ENCODE peak calls at places on chromosomes 1 and 21, in four cellular contexts. I is A549, N is brain microvascular endothelial cell, L is bronchial epithelial cell. X is an unnamed sample.

GRCh38 chr1:206935491-206936067 is 10.7 kb downstream of the PIGR start:
- DNase-seq in I (peak; percentile 56), N (peak; percentile 1), L (no peak), X (no peak)

GRCh38 chr1:34858901-34859441 is 578 bp downstream of the SMIM12 start:
- DNase-seq in I (peak; percentile 19), N (peak; percentile 31), L (peak; percentile 7), X (no peak)

GRCh38 chr1:197663178-197663953 is 111.9 kb downstream of the DENND1B start:
- DNase-seq in I (no peak), N (no peak), L (peak; percentile 3), X (no peak)

GRCh38 chr1:246447501-246447900 is 59.6 kb downstream of the SMYD3 start:
- DNase-seq in I (no peak), N (no peak), L (no peak), X (no peak)

GRCh38 chr1:98051065-98051675 is 130.3 kb upstream of the DPYD start:
- DNase-seq in I (peak; percentile 36), N (peak; percentile 83), L (peak; percentile 74), X (no peak)

GRCh38 chr1:53446051-53446450 is 13.1 kb upstream of the DMRTB1 start:
- DNase-seq in I (no peak), N (no peak), L (no peak), X (no peak)

GRCh38 chr1:186948542-186948941 is 119.8 kb downstream of the PLA2G4A start:
- DNase-seq in I (no peak), N (peak; percentile 68), L (peak; percentile 29), X (no peak)

GRCh38 chr1:227396539-227397355 is 78.5 kb upstream of the CDC42BPA start:
- DNase-seq in I (no peak), N (no peak), L (peak; percentile 51), X (no peak)

GRCh38 chr1:101373570-101373969 is 136.8 kb downstream of the S1PR1 start:
- DNase-seq in I (no peak), N (no peak), L (no peak), X (no peak)

GRCh38 chr1:96840396-96840795 is 118.8 kb downstream of the PTBP2 start:
- DNase-seq in I (no peak), N (no peak), L (no peak), X (no peak)

GRCh38 chr1:6183520-6183989 is 3.4 kb upstream of the CHD5 start:
- DNase-seq in I (no peak), N (no peak), L (no peak), X (no peak)

GRCh38 chr1:223670458-223671159 is 5.1 kb upstream of the CAPN8 start:
- DNase-seq in I (peak; percentile 51), N (peak; percentile 9), L (peak; percentile 69), X (no peak)

GRCh38 chr21:45533731-45534571 is 8.3 kb downstream of the SLC19A1 start:
- DNase-seq in I (no peak), N (no peak), L (no peak), X (no peak)

GRCh38 chr1:8214501-8215173 is 103.3 kb upstream of the SLC45A1 start:
- DNase-seq in I (no peak), N (no peak), L (no peak), X (no peak)

GRCh38 chr21:46099476-46099875 is 1.6 kb downstream of the COL6A2 start:
- DNase-seq in I (no peak), N (no peak), L (no peak), X (no peak)

GRCh38 chr1:97247196-97247595 is 525.6 kb downstream of the PTBP2 start:
- DNase-seq in I (no peak), N (no peak), L (no peak), X (peak; percentile 33)

GRCh38 chr1:205310981-205311704 is 10.4 kb downstream of the NUAK2 start:
- DNase-seq in I (no peak), N (no peak), L (no peak), X (no peak)

GRCh38 chr1:66947267-66947666 is 22.5 kb downstream of the MIER1 start:
- DNase-seq in I (no peak), N (no peak), L (no peak), X (no peak)
- TF ChIP-seq CTCF in I (no peak), N (no peak), L (no peak), X (no peak)

GRCh38 chr1:151718011-151718431 is 1.4 kb upstream of the CELF3 start:
- DNase-seq in I (no peak), N (no peak), L (peak; percentile 35), X (no peak)

GRCh38 chr1:151718666-151719065 is 2.1 kb upstream of the CELF3 start:
- DNase-seq in I (no peak), N (no peak), L (no peak), X (no peak)

GRCh38 chr1:151721788-151722510 is 627 bp downstream of the RIIAD1 start:
- DNase-seq in I (no peak), N (no peak), L (no peak), X (no peak)

GRCh38 chr1:151720974-151721787 is at the start of gene RIIAD1:
- DNase-seq in I (peak; percentile 62), N (no peak), L (no peak), X (no peak)

GRCh38 chr1:151720190-151720953 is 950 bp upstream of the RIIAD1 start:
- DNase-seq in I (no peak), N (peak; percentile 12), L (no peak), X (no peak)
- H3K4me3 ChIP-seq in I (no peak overlapping the region), N (peak overlapping the region; percentile 35), L (no peak overlapping the region), X (peak overlapping the region; percentile 28)

DNA sequence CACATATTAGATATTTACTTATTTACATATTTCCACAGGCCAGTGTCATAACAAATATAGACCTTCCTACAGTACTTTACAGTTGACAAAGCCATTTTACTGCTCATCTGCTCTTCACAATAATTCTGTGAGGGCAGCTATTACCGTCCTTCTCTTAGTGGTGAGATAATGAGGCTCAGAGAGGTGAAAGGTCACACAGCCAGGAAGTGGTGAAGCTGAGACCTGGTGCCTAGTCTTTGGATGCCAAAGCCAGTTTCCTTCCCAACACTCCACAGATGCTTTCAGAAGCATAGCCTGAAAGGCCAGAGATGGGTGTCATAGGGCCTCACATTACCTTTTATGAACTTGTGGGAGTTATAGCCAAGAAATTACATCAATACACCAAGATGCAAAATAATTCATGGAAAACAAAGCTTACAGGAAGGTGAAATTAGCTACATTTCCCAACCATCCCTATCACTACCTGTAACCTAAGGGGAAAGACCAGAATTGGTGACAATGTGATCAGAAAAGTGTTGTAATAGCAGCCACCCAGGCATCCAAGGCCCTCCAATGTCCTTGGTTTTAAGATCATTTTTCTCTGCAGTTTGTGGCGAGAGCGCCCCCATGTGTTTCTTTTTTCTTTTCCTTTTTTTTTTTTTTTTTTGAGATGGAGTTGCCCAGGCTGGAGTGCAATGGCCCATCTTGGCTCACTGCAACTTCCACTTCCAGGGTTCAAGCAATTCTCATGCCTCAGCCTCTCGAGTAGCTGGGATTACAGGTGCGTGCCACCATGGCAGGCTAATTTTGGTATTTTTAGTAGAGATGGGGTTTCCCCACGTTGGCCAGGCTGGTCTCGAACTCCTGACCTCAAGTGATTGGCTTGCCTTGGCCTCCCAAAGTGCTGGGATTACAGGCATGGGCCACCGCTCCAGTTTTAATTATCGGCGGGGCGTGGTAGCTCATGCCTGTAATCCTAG is 26.5 kb upstream of the RPL11 start:
- DNase-seq in I (no peak), N (peak; percentile 5), L (peak; percentile 22), X (no peak)
- TF ChIP-seq CTCF in I (peak; percentile 40), N (peak; percentile 60), L (peak; percentile 49), X (peak; percentile 1)

GRCh38 chr1:178393370-178393769 is 103.4 kb downstream of the CLEC20A start:
- DNase-seq in I (no peak), N (no peak), L (no peak), X (no peak)

GRCh38 chr1:178389441-178389840 is 107.3 kb downstream of the CLEC20A start:
- DNase-seq in I (no peak), N (peak; percentile 38), L (no peak), X (no peak)

GRCh38 chr1:178385662-178386061 is 111.1 kb downstream of the CLEC20A start:
- DNase-seq in I (no peak), N (no peak), L (peak; percentile 44), X (no peak)

GRCh38 chr1:178388398-178389161 is 108.2 kb downstream of the CLEC20A start:
- DNase-seq in I (no peak), N (peak; percentile 53), L (no peak), X (peak; percentile 28)
- H3K4me3 ChIP-seq in I (no peak overlapping the region), N (no peak overlapping the region), L (no peak overlapping the region), X (no peak overlapping the region)

X was measured in AG04449.